ENCODE peak calls at places on chromosomes 6 and 20, in five cellular contexts. One of them, this sample, is unnamed.
A peak's percentile ranks its signal among the peaks of the same experiment; 100 is the strongest.

GRCh38 chr20:53839423-53840176 is 230.8 kb downstream of the BCAS1 start:
- DNase-seq in GM23338: no peak
- DNase-seq in HCT116: no peak
- DNase-seq in AG04450: no peak
- DNase-seq in aorta: peak; percentile 64
- DNase-seq in this sample: no peak

GRCh38 chr6:154408906-154409500 is 52.4 kb upstream of the IPCEF1 start:
- DNase-seq in GM23338: peak; percentile 23
- DNase-seq in HCT116: no peak
- DNase-seq in AG04450: no peak
- DNase-seq in aorta: no peak
- DNase-seq in this sample: peak; percentile 46

GRCh38 chr6:43799671-43800623 is 29.9 kb downstream of the VEGFA start:
- DNase-seq in GM23338: no peak
- DNase-seq in HCT116: no peak
- DNase-seq in AG04450: no peak
- DNase-seq in aorta: no peak
- DNase-seq in this sample: no peak

GRCh38 chr6:97189767-97190166 is 93.2 kb downstream of the MMS22L start:
- DNase-seq in GM23338: no peak
- DNase-seq in HCT116: no peak
- DNase-seq in AG04450: no peak
- DNase-seq in aorta: no peak
- DNase-seq in this sample: peak; percentile 1

GRCh38 chr20:58645277-58645968 is 5.7 kb upstream of the STX16 start:
- DNase-seq in GM23338: no peak
- DNase-seq in HCT116: no peak
- DNase-seq in AG04450: no peak
- DNase-seq in aorta: no peak
- DNase-seq in this sample: peak; percentile 89

GRCh38 chr20:53255102-53255710 is 283.0 kb downstream of the TSHZ2 start:
- DNase-seq in GM23338: no peak
- DNase-seq in HCT116: no peak
- DNase-seq in AG04450: no peak
- DNase-seq in aorta: no peak
- DNase-seq in this sample: no peak

GRCh38 chr20:4815618-4816017 is 93.9 kb downstream of the PRND start:
- DNase-seq in GM23338: no peak
- DNase-seq in HCT116: no peak
- DNase-seq in AG04450: no peak
- DNase-seq in aorta: no peak
- DNase-seq in this sample: no peak

GRCh38 chr20:11624704-11625103 is 293.0 kb upstream of the BTBD3 start:
- DNase-seq in GM23338: no peak
- DNase-seq in HCT116: no peak
- DNase-seq in AG04450: no peak
- DNase-seq in aorta: no peak
- DNase-seq in this sample: no peak

GRCh38 chr6:92446052-92446451 is 973.3 kb downstream of the EPHA7 start:
- DNase-seq in GM23338: no peak
- DNase-seq in HCT116: no peak
- DNase-seq in AG04450: no peak
- DNase-seq in aorta: no peak
- DNase-seq in this sample: no peak

GRCh38 chr6:13014551-13015378 is 298.2 kb downstream of the PHACTR1 start:
- DNase-seq in GM23338: peak; percentile 83
- DNase-seq in HCT116: no peak
- DNase-seq in AG04450: no peak
- DNase-seq in aorta: no peak
- DNase-seq in this sample: no peak

GRCh38 chr20:32924781-32925180 is 66.1 kb downstream of the EFCAB8 start:
- DNase-seq in GM23338: no peak
- DNase-seq in HCT116: no peak
- DNase-seq in AG04450: no peak
- DNase-seq in aorta: no peak
- DNase-seq in this sample: no peak

GRCh38 chr6:11731423-11731822 is 47.2 kb downstream of the ADTRP start:
- DNase-seq in GM23338: no peak
- DNase-seq in HCT116: no peak
- DNase-seq in AG04450: no peak
- DNase-seq in aorta: no peak
- DNase-seq in this sample: no peak

GRCh38 chr6:35933844-35934243 is 12.9 kb upstream of the SRPK1 start:
- DNase-seq in GM23338: no peak
- DNase-seq in HCT116: no peak
- DNase-seq in AG04450: no peak
- DNase-seq in aorta: no peak
- DNase-seq in this sample: no peak

GRCh38 chr20:13990465-13990864 is at the start of gene SEL1L2:
- DNase-seq in GM23338: peak; percentile 94
- DNase-seq in HCT116: no peak
- DNase-seq in AG04450: no peak
- DNase-seq in aorta: no peak
- DNase-seq in this sample: no peak

GRCh38 chr6:169724554-169725269 is 412 bp upstream of the PHF10 start:
- DNase-seq in GM23338: peak; percentile 72
- DNase-seq in HCT116: no peak
- DNase-seq in AG04450: no peak
- DNase-seq in aorta: peak; percentile 65
- DNase-seq in this sample: peak; percentile 19

GRCh38 chr6:72787521-72788031 is 165.7 kb downstream of the KCNQ5 start:
- DNase-seq in GM23338: peak; percentile 64
- DNase-seq in HCT116: no peak
- DNase-seq in AG04450: peak; percentile 32
- DNase-seq in aorta: no peak
- DNase-seq in this sample: peak; percentile 89

GRCh38 chr6:85432554-85432953 is 17.3 kb upstream of the NT5E start:
- DNase-seq in GM23338: no peak
- DNase-seq in HCT116: no peak
- DNase-seq in AG04450: no peak
- DNase-seq in aorta: no peak
- DNase-seq in this sample: no peak

GRCh38 chr6:155274106-155274505 is 10.3 kb downstream of the CLDN20 start:
- DNase-seq in GM23338: no peak
- DNase-seq in HCT116: no peak
- DNase-seq in AG04450: no peak
- DNase-seq in aorta: no peak
- DNase-seq in this sample: no peak

GRCh38 chr6:155026366-155027045 is 31.4 kb downstream of the TIAM2 start:
- DNase-seq in GM23338: no peak
- DNase-seq in HCT116: peak; percentile 82
- DNase-seq in AG04450: peak; percentile 13
- DNase-seq in aorta: peak; percentile 80
- DNase-seq in this sample: peak; percentile 90

GRCh38 chr6:100427452-100427851 is 37.3 kb downstream of the SIM1 start:
- DNase-seq in GM23338: no peak
- DNase-seq in HCT116: no peak
- DNase-seq in AG04450: no peak
- DNase-seq in aorta: no peak
- DNase-seq in this sample: no peak

GRCh38 chr20:45206746-45207145 is at the start of gene SEMG1:
- DNase-seq in GM23338: peak; percentile 20
- DNase-seq in HCT116: no peak
- DNase-seq in AG04450: no peak
- DNase-seq in aorta: no peak
- DNase-seq in this sample: no peak

GRCh38 chr6:137764464-137764863 is 102.6 kb upstream of the TNFAIP3 start:
- DNase-seq in GM23338: no peak
- DNase-seq in HCT116: no peak
- DNase-seq in AG04450: no peak
- DNase-seq in aorta: no peak
- DNase-seq in this sample: peak; percentile 68
- H3K27ac ChIP-seq in GM23338: no peak overlapping the region
- H3K27ac ChIP-seq in HCT116: no peak overlapping the region
- H3K27ac ChIP-seq in AG04450: no peak overlapping the region
- H3K27ac ChIP-seq in aorta: no peak overlapping the region
- H3K27ac ChIP-seq in this sample: no peak overlapping the region

GRCh38 chr6:87697581-87698552 is 4.2 kb downstream of the AKIRIN2 start:
- DNase-seq in GM23338: no peak
- DNase-seq in HCT116: no peak
- DNase-seq in AG04450: peak; percentile 74
- DNase-seq in aorta: no peak
- DNase-seq in this sample: no peak

GRCh38 chr6:87692097-87692496 is 9.9 kb downstream of the AKIRIN2 start:
- DNase-seq in GM23338: no peak
- DNase-seq in HCT116: no peak
- DNase-seq in AG04450: no peak
- DNase-seq in aorta: no peak
- DNase-seq in this sample: no peak
- H3K27ac ChIP-seq in GM23338: no peak overlapping the region
- H3K27ac ChIP-seq in HCT116: no peak overlapping the region
- H3K27ac ChIP-seq in AG04450: no peak overlapping the region
- H3K27ac ChIP-seq in aorta: no peak overlapping the region
- H3K27ac ChIP-seq in this sample: no peak overlapping the region

GRCh38 chr20:63628246-63628975 is 1.5 kb upstream of the GMEB2 start:
- DNase-seq in GM23338: peak; percentile 31
- DNase-seq in HCT116: peak; percentile 75
- DNase-seq in AG04450: peak; percentile 16
- DNase-seq in aorta: peak; percentile 73
- DNase-seq in this sample: peak; percentile 90
- H3K27ac ChIP-seq in GM23338: no peak overlapping the region
- H3K27ac ChIP-seq in HCT116: peak overlapping the region; percentile 98
- H3K27ac ChIP-seq in AG04450: no peak overlapping the region
- H3K27ac ChIP-seq in aorta: no peak overlapping the region
- H3K27ac ChIP-seq in this sample: peak overlapping the region; percentile 97

GRCh38 chr6:89536230-89536629 is 102.3 kb downstream of the LYRM2 start:
- DNase-seq in GM23338: peak; percentile 80
- DNase-seq in HCT116: no peak
- DNase-seq in AG04450: no peak
- DNase-seq in aorta: no peak
- DNase-seq in this sample: no peak
- H3K27ac ChIP-seq in GM23338: no peak overlapping the region
- H3K27ac ChIP-seq in HCT116: no peak overlapping the region
- H3K27ac ChIP-seq in AG04450: no peak overlapping the region
- H3K27ac ChIP-seq in aorta: no peak overlapping the region
- H3K27ac ChIP-seq in this sample: no peak overlapping the region

DNA sequence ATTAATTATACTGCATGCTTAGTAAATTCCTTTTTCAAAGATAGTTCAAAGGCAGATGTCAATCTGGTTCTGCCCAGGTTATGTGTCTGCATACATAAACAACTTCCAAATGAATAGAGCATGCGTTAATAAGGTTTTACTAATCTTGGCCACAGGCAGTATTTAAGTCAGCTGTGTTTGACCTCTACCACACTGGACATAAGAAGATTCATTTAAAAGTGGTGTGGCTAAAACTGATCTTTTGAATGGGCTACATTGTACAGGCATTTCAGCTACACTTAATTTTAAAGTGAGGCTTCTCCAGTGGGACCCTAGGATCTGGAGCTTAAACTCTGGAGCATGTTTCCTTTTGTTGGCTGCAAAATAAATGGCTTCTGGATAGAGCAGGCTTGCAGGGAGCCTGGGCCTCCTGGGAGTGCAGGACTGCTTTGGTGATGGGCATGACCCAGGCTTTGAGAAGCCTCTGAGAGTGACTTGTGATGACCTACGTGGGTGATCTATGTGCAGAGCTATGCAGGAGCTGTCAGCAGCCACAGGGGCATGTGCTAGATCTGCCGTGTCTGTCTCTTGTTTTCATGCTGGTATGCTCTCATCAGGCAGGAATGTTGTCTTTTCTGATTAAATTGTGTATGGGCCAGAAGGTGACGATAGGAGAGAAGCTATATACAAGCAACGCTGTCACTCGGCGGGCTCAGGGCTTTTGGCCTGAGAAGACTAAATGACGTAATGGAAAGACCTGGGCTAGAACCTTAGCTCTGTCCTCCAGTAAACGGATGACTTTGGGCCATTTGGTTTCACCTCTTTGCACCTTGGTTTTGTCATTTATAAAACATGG is 331.3 kb downstream of the QKI start:
- DNase-seq in GM23338: no peak
- DNase-seq in HCT116: no peak
- DNase-seq in AG04450: peak; percentile 47
- DNase-seq in aorta: no peak
- DNase-seq in this sample: peak; percentile 93
- H3K27ac ChIP-seq in GM23338: no peak overlapping the region
- H3K27ac ChIP-seq in HCT116: no peak overlapping the region
- H3K27ac ChIP-seq in AG04450: no peak overlapping the region
- H3K27ac ChIP-seq in aorta: no peak overlapping the region
- H3K27ac ChIP-seq in this sample: peak overlapping the region; percentile 54

GRCh38 chr20:49245921-49246740 is 26.9 kb downstream of the DDX27 start:
- DNase-seq in GM23338: peak; percentile 71
- DNase-seq in HCT116: peak; percentile 23
- DNase-seq in AG04450: peak; percentile 20
- DNase-seq in aorta: no peak
- DNase-seq in this sample: peak; percentile 73
- H3K27ac ChIP-seq in GM23338: peak overlapping the region; percentile 55
- H3K27ac ChIP-seq in HCT116: no peak overlapping the region
- H3K27ac ChIP-seq in AG04450: no peak overlapping the region
- H3K27ac ChIP-seq in aorta: no peak overlapping the region
- H3K27ac ChIP-seq in this sample: peak overlapping the region; percentile 15

GRCh38 chr6:20126789-20127653 is 85.2 kb downstream of the MBOAT1 start:
- DNase-seq in GM23338: peak; percentile 87
- DNase-seq in HCT116: peak; percentile 35
- DNase-seq in AG04450: peak; percentile 11
- DNase-seq in aorta: peak; percentile 78
- DNase-seq in this sample: peak; percentile 63

GRCh38 chr6:20128018-20128417 is 84.3 kb downstream of the MBOAT1 start:
- DNase-seq in GM23338: no peak
- DNase-seq in HCT116: no peak
- DNase-seq in AG04450: no peak
- DNase-seq in aorta: no peak
- DNase-seq in this sample: no peak

GRCh38 chr6:20126102-20126752 is 86.0 kb downstream of the MBOAT1 start:
- DNase-seq in GM23338: no peak
- DNase-seq in HCT116: no peak
- DNase-seq in AG04450: no peak
- DNase-seq in aorta: no peak
- DNase-seq in this sample: no peak

GRCh38 chr6:20124545-20124944 is 87.7 kb downstream of the MBOAT1 start:
- DNase-seq in GM23338: no peak
- DNase-seq in HCT116: no peak
- DNase-seq in AG04450: no peak
- DNase-seq in aorta: no peak
- DNase-seq in this sample: no peak

DNA sequence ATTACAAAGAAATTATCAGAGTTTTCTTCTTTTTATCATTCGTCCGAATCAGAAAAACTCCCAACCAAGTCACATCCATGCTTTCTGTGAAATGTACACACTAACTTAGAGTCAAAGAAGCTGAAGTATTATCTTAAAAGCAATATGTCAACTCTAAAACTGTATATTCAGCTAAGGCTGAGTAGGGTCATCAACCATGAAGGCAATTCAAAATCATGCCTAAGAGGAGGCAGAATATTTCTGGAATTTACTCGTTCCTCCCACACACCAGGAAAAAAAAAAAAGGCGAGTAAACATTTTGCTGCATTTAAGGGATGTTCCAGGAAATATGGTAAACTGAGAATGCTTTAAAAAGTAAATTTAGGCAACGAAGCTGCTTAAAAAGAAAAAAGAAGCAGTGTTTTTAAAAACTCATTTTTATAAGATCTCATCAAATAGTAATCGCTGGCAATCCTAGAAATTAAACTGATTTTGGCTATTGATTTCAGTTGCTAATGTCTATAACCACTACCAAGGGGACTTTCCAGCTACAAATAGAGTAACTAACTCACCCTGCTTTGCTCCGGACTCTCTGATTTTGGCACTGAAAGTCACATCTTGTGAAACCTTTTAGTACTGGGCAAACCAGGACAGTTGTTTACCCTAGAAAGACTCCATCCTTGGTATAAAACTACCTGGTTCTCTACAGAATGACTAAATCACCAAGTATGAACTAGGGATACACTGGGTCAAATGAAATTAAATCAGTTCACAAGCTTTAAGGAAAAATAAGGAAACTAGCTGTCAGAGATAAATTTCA is 82.8 kb downstream of the MBOAT1 start:
- DNase-seq in GM23338: no peak
- DNase-seq in HCT116: no peak
- DNase-seq in AG04450: no peak
- DNase-seq in aorta: no peak
- DNase-seq in this sample: no peak
- H3K27ac ChIP-seq in GM23338: no peak overlapping the region
- H3K27ac ChIP-seq in HCT116: no peak overlapping the region
- H3K27ac ChIP-seq in AG04450: no peak overlapping the region
- H3K27ac ChIP-seq in aorta: no peak overlapping the region
- H3K27ac ChIP-seq in this sample: no peak overlapping the region